ENCODE peak calls at places on chromosomes 2 and 18, in nine cellular contexts. F, E, P, D, J, Q, R, V and A are unnamed samples.

GRCh38 chr2:130390460-130391057 is 34.7 kb downstream of the PTPN18 start:
- DNase-seq in F (no peak), E (peak; percentile 73), P (peak; percentile 82), D (peak; percentile 60), J (no peak), Q (no peak), R (no peak), V (peak; percentile 35), A (no peak)

GRCh38 chr2:128641421-128642095 is 322.9 kb upstream of the HS6ST1 start:
- DNase-seq in F (no peak), E (no peak), P (peak; percentile 34), D (peak; percentile 13), J (peak; percentile 35), Q (no peak), R (no peak), V (no peak), A (no peak)

GRCh38 chr2:235433860-235434259 is 60.0 kb upstream of the AGAP1 start:
- DNase-seq in F (peak; percentile 39), E (peak; percentile 59), P (no peak), D (peak; percentile 57), J (no peak), Q (no peak), R (no peak), V (no peak), A (no peak)

GRCh38 chr18:5430131-5430530 is 113.7 kb downstream of the EPB41L3 start:
- DNase-seq in F (no peak), E (no peak), P (no peak), D (no peak), J (no peak), Q (no peak), R (no peak), V (no peak), A (no peak)

GRCh38 chr2:842151-842792 is 108.4 kb upstream of the SNTG2 start:
- DNase-seq in F (no peak), E (no peak), P (no peak), D (no peak), J (peak; percentile 39), Q (no peak), R (no peak), V (no peak), A (no peak)

GRCh38 chr2:64751286-64752260 is 97.9 kb upstream of the SERTAD2 start:
- DNase-seq in F (no peak), E (peak; percentile 82), P (peak; percentile 100), D (peak; percentile 44), J (peak; percentile 93), Q (no peak), R (no peak), V (peak; percentile 97), A (peak; percentile 94)

GRCh38 chr18:53451902-53452301 is 772.6 kb downstream of the MBD2 start:
- DNase-seq in F (no peak), E (no peak), P (no peak), D (no peak), J (no peak), Q (no peak), R (no peak), V (no peak), A (no peak)

GRCh38 chr2:29920631-29921559 is 491 bp downstream of the ALK start:
- DNase-seq in F (no peak), E (no peak), P (peak; percentile 72), D (no peak), J (peak; percentile 87), Q (no peak), R (peak; percentile 7), V (no peak), A (peak; percentile 42)

GRCh38 chr2:15748736-15749323 is 157.2 kb downstream of the DDX1 start:
- DNase-seq in F (no peak), E (peak; percentile 60), P (no peak), D (peak; percentile 35), J (peak; percentile 90), Q (no peak), R (peak; percentile 66), V (peak; percentile 12), A (peak; percentile 47)

GRCh38 chr18:79068299-79068945 is 772 bp upstream of the ATP9B start:
- DNase-seq in F (no peak), E (no peak), P (no peak), D (no peak), J (no peak), Q (no peak), R (peak; percentile 8), V (no peak), A (no peak)

DNA sequence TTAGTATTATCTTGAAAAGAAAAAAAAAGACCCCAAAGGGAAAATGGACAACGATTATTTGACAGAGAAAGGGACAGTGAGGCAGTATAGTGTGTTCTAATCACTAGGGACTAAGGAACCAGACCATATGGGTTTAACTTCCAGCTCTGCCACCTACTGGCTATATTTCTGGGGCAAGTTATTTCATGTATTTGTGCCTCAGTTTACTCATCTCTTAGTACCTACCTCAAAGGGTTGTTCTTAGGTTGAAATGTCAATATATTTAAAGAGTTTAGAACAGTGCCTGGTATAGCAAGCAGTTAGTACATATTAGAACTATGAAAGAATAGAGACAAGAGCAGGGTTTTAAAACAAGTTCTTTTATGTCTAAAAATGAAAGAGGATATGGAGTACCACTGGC is 42.7 kb downstream of the PRKD3 start:
- DNase-seq in F (no peak), E (no peak), P (no peak), D (no peak), J (no peak), Q (no peak), R (no peak), V (no peak), A (no peak)
- TF ChIP-seq CTCF in F (no peak), E (no peak), P (no peak), D (no peak), J (no peak), Q (no peak), R (no peak), V (no peak), A (no peak)

DNA sequence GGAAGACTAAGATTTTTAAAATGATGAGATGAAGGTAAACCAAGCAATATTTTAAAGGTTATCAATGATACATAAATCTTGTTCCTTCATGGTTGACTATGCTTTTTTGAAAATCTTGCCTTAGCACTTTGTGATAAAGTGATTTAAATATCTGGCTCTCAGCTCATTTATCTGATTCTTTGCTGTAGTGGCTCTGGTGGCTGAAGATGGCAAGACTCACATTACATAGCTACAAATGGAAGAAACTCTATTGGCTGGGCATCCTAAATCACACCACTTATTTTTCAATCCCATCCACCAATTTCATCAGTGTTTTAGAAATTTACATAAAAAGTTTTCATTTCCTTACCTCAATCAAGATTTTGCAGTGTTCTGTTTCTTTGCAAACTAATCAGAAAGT is 16.6 kb upstream of the APCDD1 start:
- DNase-seq in F (no peak), E (no peak), P (no peak), D (no peak), J (no peak), Q (no peak), R (no peak), V (no peak), A (no peak)
- TF ChIP-seq CTCF in F (peak; percentile 8), E (no peak), P (no peak), D (no peak), J (no peak), Q (no peak), R (peak; percentile 46), V (peak; percentile 33), A (no peak)

DNA sequence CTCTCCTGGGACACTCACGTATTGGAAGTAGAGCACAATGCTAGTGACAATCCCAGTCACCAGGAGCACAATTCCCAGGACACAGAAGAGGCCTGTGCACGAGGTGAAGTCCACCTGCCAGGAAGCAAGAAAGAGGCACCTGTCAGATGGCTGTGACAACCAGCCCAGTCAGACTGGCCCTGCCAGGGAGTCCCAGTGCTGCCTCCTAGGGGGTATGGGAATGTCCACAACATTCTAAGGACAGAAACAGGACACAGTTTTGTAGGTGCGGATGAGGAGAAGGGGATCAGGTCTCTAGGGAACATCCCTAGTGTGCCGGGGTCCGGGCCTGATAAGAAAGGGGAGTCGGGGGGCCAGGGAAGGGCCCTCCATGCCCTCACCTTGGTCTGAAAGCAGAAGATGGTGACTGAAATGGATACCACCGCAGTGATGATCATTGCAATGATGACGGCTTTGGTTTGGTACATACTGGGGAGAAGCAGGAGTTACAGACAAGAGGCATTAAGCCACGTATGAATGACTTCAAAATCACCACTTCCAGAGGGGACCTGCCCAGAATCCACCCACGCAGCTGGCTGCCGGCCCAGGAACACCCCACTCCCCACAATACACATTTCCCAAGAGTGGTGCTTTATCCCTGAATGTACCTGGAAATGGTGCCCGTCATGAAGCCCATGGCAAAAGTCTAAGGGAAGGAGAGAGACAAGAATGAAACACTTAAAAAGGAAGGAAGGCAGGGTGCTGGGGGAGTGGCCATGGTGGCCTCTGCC is 6.9 kb downstream of the PNKD start:
- DNase-seq in F (no peak), E (no peak), P (no peak), D (no peak), J (no peak), Q (no peak), R (no peak), V (no peak), A (no peak)
- TF ChIP-seq CTCF in F (no peak), E (no peak), P (no peak), D (no peak), J (no peak), Q (no peak), R (no peak), V (peak; percentile 14), A (peak; percentile 31)

DNA sequence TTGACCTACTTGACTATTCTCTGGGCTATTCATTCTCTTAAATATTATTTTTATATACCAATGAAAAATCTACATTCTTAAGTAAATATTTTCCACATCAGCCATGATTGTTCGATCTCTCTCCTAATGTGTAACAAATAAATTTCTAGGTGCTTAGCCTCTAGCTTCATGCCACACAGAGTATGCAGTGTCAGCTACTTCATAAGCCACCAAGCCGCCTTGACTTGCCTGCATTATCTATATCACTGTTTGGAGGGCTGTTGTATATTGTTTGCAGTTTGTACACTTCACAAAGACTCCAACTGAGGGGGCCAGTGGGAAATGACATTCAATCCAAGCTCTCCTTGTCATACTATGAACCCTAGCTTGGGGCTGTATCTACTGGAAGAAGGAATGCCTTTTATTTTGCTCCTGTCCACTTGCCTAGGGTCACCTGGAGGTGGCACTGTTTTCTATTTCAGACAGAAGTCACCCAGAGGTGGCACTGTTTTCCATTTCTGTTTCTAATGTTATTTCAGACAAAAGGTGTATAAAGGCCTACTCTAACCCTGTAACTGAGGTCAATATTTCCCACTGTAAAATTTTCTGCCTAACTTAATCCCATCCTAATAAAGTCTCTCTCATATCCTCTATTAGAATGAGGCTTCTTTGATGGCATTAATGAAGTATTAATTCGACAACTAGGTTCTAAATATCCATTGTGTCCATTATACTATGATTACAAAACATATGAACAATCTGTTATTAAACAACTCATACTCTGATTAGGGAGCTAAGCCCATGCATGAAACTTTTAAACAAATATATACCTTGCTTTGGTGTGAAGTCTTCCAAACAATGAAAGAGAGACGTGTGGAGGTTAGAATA is 36.4 kb downstream of the COL5A2 start:
- DNase-seq in F (peak; percentile 49), E (peak; percentile 77), P (no peak), D (peak; percentile 48), J (peak; percentile 63), Q (no peak), R (peak; percentile 21), V (peak; percentile 63), A (peak; percentile 33)
- TF ChIP-seq CTCF in F (peak; percentile 88), E (peak; percentile 45), P (peak; percentile 73), D (no peak), J (peak; percentile 95), Q (peak; percentile 44), R (peak; percentile 64), V (peak; percentile 94), A (peak; percentile 95)